ENCODE peak calls at places on chromosomes 6 and 20, in seven cellular contexts. W is GM12865, U is WTC11, D is epithelial cell of esophagus, L is HS-5, V is foreskin fibroblast, C is NCI-H446 treated with DMSO at 0.1 percent for 48 hours. Y is an unnamed sample.

GRCh38 chr6:21887301-21888185 is 294.0 kb downstream of the SOX4 start:
- DNase-seq in L (no peak), D (no peak), C (peak), U (no peak), W (no peak), V (peak), Y (no peak)

GRCh38 chr6:134550604-134551003 is 232.7 kb upstream of the SGK1 start:
- DNase-seq in C (no peak), D (no peak), U (no peak), L (peak), V (peak), W (no peak), Y (no peak)

GRCh38 chr6:1575213-1576041 is 34.3 kb upstream of the FOXC1 start:
- DNase-seq in L (no peak), C (no peak), U (no peak), D (no peak), V (peak), W (peak), Y (no peak)

GRCh38 chr20:54897787-54898186 is 422.4 kb downstream of the DOK5 start:
- DNase-seq in U (no peak), V (no peak), D (no peak), L (no peak), W (no peak), C (no peak), Y (no peak)

GRCh38 chr6:48928937-48929336 is 534.1 kb downstream of the MMUT start:
- DNase-seq in V (peak), D (no peak), L (no peak), W (no peak), U (no peak), C (no peak), Y (no peak)

GRCh38 chr20:44643596-44644383 is 7.7 kb downstream of the ADA start:
- DNase-seq in L (peak), U (peak), V (peak), D (peak), W (peak), C (no peak), Y (peak)

GRCh38 chr20:32972181-32973076 is 31.8 kb downstream of the SUN5 start:
- DNase-seq in V (no peak), D (no peak), C (no peak), U (no peak), L (no peak), W (peak), Y (no peak)

GRCh38 chr6:155517282-155517681 is 61.6 kb upstream of the NOX3 start:
- DNase-seq in W (no peak), V (no peak), L (no peak), D (no peak), C (no peak), U (no peak), Y (no peak)

GRCh38 chr20:53883098-53883762 is 187.2 kb downstream of the BCAS1 start:
- DNase-seq in V (peak), D (peak), L (peak), W (no peak), U (no peak), C (no peak), Y (no peak)

GRCh38 chr6:74936886-74937285 is 269.0 kb downstream of the COL12A1 start:
- DNase-seq in W (no peak), L (peak), U (no peak), D (peak), C (no peak), V (peak), Y (no peak)

GRCh38 chr6:106529438-106529837 is 99.9 kb downstream of the RTN4IP1 start:
- DNase-seq in V (peak), L (no peak), U (no peak), W (no peak), C (no peak), D (no peak), Y (no peak)

GRCh38 chr6:72820906-72821305 is 199.0 kb downstream of the KCNQ5 start:
- DNase-seq in L (no peak), C (no peak), W (no peak), V (no peak), U (no peak), D (no peak), Y (no peak)